ENCODE peak calls at places on chromosomes 6 and 20, in seven cellular contexts. V is progenitor cell of endocrine pancreas, L is PC-3, U is left ventricle myocardium inferior, H is GM12865, F is HFFc6, Z is fibroblast of lung. Q is an unnamed sample.

GRCh38 chr6:91994787-91995186 is 1407.9 kb upstream of the MAP3K7 start:
- DNase-seq in U (no peak), Z (no peak), L (no peak), H (no peak), F (no peak), V (no peak), Q (no peak)

GRCh38 chr20:57327820-57328219 is 1.8 kb upstream of the SPO11 start:
- DNase-seq in H (no peak), F (no peak), V (no peak), U (no peak), L (no peak), Z (no peak), Q (no peak)

GRCh38 chr6:121823437-121823851 is 388.0 kb downstream of the GJA1 start:
- DNase-seq in Z (peak), H (no peak), F (peak), U (no peak), L (no peak), V (no peak), Q (no peak)

GRCh38 chr6:135647521-135647920 is 150.0 kb upstream of the AHI1 start:
- DNase-seq in H (no peak), Z (no peak), V (no peak), U (no peak), F (no peak), L (no peak), Q (no peak)

GRCh38 chr20:10315138-10315537 is 96.5 kb downstream of the SNAP25 start:
- DNase-seq in U (no peak), Z (no peak), H (no peak), L (no peak), V (no peak), F (no peak), Q (no peak)

GRCh38 chr6:134707342-134707982 is 242.4 kb downstream of the ALDH8A1 start:
- DNase-seq in Z (peak), F (peak), H (no peak), L (peak), U (no peak), V (no peak), Q (no peak)

GRCh38 chr6:167779993-167780655 is 46.6 kb upstream of the AFDN start:
- DNase-seq in L (no peak), F (no peak), Z (no peak), H (no peak), U (no peak), V (no peak), Q (no peak)

GRCh38 chr6:67792996-67793395 is 842.1 kb upstream of the ADGRB3 start:
- DNase-seq in V (no peak), L (no peak), F (no peak), Z (no peak), H (no peak), U (no peak), Q (no peak)

GRCh38 chr6:39978240-39978639 is 44.0 kb upstream of the MOCS1 start:
- DNase-seq in H (no peak), V (no peak), F (no peak), U (no peak), L (no peak), Z (no peak), Q (no peak)

GRCh38 chr20:40688129-40689099 is 622 bp downstream of the MAFB start:
- DNase-seq in H (no peak), F (no peak), L (no peak), Z (peak), V (no peak), U (no peak), Q (peak)

GRCh38 chr20:50713677-50714101 is 17.7 kb upstream of the PARD6B start:
- DNase-seq in U (no peak), F (peak), H (no peak), Z (peak), V (no peak), L (peak), Q (peak)

GRCh38 chr6:170130771-170131241 is 160.1 kb downstream of the DLL1 start:
- DNase-seq in Z (no peak), V (no peak), L (no peak), F (no peak), H (no peak), U (no peak), Q (no peak)

GRCh38 chr20:54118220-54119001 is 48.0 kb upstream of the BCAS1 start:
- DNase-seq in F (no peak), U (no peak), Z (no peak), V (no peak), H (no peak), L (no peak), Q (no peak)

GRCh38 chr6:66179363-66179762 is 472.3 kb upstream of the EYS start:
- DNase-seq in H (no peak), U (no peak), F (no peak), V (no peak), Z (no peak), L (no peak), Q (no peak)

GRCh38 chr6:27890351-27891299 is 21.6 kb downstream of the OR2B2 start:
- DNase-seq in U (no peak), F (peak), L (no peak), Z (peak), H (peak), V (no peak), Q (peak)
- TF ChIP-seq CTCF in U (no peak), F (no peak), L (no peak), Z (no peak), H (no peak), V (no peak), Q (no peak)

DNA sequence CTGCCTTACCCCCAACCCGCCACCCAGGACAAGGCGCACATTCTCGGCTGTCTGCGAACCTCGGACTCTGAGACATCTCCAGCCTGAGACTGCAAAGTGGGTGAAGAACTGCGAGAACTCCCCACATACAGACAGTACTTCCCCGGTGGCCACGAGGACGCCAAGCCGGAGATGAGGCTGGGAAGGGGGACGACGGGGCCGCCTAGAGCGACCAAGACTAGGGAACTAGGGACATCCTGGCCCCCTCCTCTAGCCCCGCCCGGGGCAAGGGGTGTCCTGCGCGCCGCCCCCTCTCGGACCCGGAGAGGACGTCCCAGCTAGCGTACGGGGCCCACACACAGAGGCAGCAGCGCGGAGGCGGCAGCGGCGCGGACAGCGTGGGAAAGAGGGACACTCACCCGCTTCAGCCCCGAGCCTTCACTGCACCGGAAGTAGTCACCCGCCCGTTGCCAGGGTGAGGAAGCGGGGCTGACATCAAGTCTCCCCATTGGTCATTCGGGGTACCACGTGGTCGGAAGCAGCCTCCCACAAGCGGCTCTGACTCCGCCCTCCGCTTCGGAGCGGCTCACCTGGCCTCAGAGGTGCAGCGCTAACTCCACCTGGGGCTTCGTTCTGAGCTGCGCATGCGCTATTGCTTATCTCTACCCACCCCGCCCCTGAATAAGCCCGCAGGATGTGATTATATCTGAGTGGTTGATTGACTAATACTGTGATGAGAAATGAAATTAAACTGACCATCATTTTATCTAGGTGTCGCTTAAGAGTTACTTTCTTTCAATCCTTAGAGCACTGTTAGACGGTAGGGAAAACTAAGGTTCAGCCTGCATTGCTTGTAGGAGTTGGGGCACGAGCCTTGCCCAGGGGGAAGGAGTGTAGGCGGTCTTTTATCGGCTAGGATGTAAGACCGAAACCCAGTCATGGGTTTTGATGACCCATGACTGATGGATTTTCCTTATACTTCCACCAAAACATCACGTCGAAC is at the start of gene TASP1:
- DNase-seq in L (peak), Z (peak), H (peak), V (peak), F (peak), U (peak), Q (peak)
- TF ChIP-seq CTCF in L (no peak), Z (no peak), H (no peak), V (peak), F (no peak), U (no peak), Q (no peak)

GRCh38 chr6:14118444-14118843 is 872 bp downstream of the CD83 start:
- DNase-seq in F (no peak), L (no peak), Z (no peak), V (no peak), U (no peak), H (no peak), Q (no peak)

GRCh38 chr6:14118091-14118439 is 493 bp downstream of the CD83 start:
- DNase-seq in U (no peak), V (no peak), Z (no peak), L (no peak), H (no peak), F (no peak), Q (no peak)

GRCh38 chr6:14120556-14120955 is 3.0 kb downstream of the CD83 start:
- DNase-seq in F (no peak), V (no peak), U (no peak), Z (no peak), L (no peak), H (no peak), Q (no peak)

GRCh38 chr6:14119764-14120163 is 2.2 kb downstream of the CD83 start:
- DNase-seq in V (no peak), H (no peak), F (no peak), L (no peak), U (no peak), Z (no peak), Q (no peak)

GRCh38 chr6:14117158-14118090 is at the start of gene CD83:
- DNase-seq in V (peak), U (peak), H (peak), F (no peak), Z (peak), L (peak), Q (peak)
- TF ChIP-seq CTCF in V (peak), U (peak), H (peak), F (peak), Z (no peak), L (peak), Q (no peak)

GRCh38 chr20:62066339-62066982 is 780 bp upstream of the TAF4 start:
- DNase-seq in F (no peak), Z (peak), U (peak), H (peak), V (peak), L (peak), Q (peak)
- TF ChIP-seq CTCF in F (no peak), Z (no peak), U (no peak), H (no peak), V (no peak), L (no peak), Q (no peak)

DNA sequence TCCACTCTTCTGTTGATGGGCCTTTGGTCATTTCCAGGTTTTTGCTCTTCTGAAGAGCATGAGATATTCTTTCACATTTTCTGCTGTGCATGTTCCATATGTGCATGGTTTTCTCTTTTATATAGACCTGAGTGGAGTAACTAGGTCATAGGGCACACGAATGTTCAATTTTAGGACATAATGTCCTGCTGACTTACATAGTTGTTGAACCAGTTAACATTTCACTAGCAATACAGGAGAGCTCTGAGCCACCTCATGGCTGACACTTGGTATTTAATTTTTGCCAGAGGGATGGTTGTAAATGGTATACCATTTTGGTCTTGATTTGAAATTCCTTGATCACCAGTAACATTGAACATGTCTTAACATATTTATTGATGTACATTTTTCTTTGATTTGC is 38.2 kb downstream of the IGF2R start:
- DNase-seq in Z (no peak), U (no peak), F (no peak), V (no peak), L (no peak), H (no peak), Q (no peak)
- TF ChIP-seq CTCF in Z (no peak), U (no peak), F (no peak), V (no peak), L (no peak), H (no peak), Q (no peak)

DNA sequence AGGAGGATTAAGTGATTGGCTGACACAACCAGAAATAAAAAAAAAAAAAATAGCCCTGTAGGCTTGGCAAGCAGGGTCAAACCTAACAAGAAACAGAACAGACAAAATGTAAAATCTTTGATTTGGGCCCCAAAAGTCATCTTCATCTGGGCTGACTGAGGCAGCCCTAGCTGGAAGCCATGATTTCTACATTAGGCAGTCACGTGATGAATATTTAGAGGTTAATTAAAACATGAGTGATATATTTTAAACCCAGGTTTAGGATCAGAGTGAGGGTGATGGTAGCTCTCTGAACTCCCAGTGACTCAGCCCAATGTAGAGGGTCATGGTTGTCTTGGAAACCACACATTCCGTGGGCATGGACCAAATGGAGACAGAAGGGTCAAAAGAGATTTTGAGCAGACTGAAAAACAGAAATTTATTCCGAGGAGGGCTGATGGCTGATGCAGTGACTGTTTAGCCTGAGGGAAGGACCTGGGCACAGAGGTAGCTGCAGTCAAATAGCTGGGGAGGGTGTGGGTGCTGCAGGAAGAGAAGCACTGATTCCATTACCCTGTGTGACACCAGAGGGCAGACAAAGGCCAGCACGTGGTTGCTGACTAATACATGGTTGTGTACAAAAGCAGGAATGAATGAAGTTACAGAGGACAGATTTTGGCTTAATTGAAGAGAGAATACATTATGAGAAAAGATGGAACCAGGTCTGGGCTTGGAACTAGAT is 573.1 kb upstream of the CHD6 start:
- DNase-seq in V (no peak), F (no peak), L (no peak), Z (no peak), U (no peak), H (no peak), Q (no peak)
- TF ChIP-seq CTCF in V (peak), F (no peak), L (no peak), Z (no peak), U (peak), H (no peak), Q (no peak)

GRCh38 chr20:52746768-52747167 is 225.4 kb upstream of the TSHZ2 start:
- DNase-seq in U (no peak), V (no peak), H (no peak), Z (no peak), F (no peak), L (no peak), Q (no peak)

GRCh38 chr20:52747736-52748135 is 224.4 kb upstream of the TSHZ2 start:
- DNase-seq in F (no peak), Z (peak), U (no peak), H (peak), L (peak), V (no peak), Q (peak)

GRCh38 chr20:52748235-52748950 is 223.8 kb upstream of the TSHZ2 start:
- DNase-seq in U (peak), H (no peak), V (no peak), F (no peak), L (no peak), Z (no peak), Q (no peak)

GRCh38 chr20:52749938-52750337 is 222.2 kb upstream of the TSHZ2 start:
- DNase-seq in H (no peak), L (no peak), F (no peak), U (no peak), Z (no peak), V (no peak), Q (no peak)

DNA sequence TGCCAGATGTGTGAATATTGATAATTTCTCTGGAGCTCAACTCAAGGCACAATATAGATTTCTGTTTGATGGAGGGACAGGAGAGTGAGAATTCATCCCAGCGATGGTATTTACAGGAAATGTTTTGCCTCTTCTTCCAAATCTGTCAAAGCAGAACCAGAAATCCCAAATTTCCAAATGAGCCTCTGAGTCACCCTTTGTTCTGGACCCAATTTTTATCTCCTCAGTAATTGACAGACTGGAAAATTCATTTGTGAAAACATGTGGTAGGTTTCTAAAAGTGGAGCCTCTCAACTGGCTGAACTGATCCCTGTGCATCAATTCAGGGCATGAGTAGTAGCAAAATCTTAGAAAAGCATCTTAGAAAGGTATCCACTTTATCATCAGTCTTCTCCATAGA is 223.1 kb upstream of the TSHZ2 start:
- DNase-seq in Z (no peak), U (no peak), L (no peak), V (no peak), F (no peak), H (no peak), Q (no peak)
- TF ChIP-seq CTCF in Z (no peak), U (no peak), L (no peak), V (no peak), F (no peak), H (no peak), Q (no peak)